ENCODE peak calls at places on chromosomes 7 and 10, in eight cellular contexts. K is nucleus accumbens; G is NCI-H1436; N is stimulated activated CD4-positive, alpha-beta T cell treated with anti-CD3 and anti-CD28 coated beads, Interleukin-4, amount 100 ng/mL, for 24 hours; I is left ventricle myocardium inferior; L is HFFc6; U is amniotic stem cell; B is SW 1271. X is an unnamed sample.

GRCh38 chr7:1851731-1852531 is 181.9 kb downstream of the ELFN1 start:
- DNase-seq in I (no peak), G (no peak), U (no peak), B (no peak), K (no peak), N (no peak), L (no peak), X (no peak)

GRCh38 chr10:69885379-69886156 is 83.9 kb downstream of the COL13A1 start:
- DNase-seq in K (no peak), U (no peak), N (no peak), B (peak; percentile 7), G (no peak), I (no peak), L (no peak), X (no peak)

GRCh38 chr7:55132890-55133551 is 114.2 kb downstream of the EGFR start:
- DNase-seq in L (peak; percentile 100), I (no peak), K (no peak), N (peak; percentile 27), B (peak; percentile 98), U (peak; percentile 92), G (no peak), X (peak; percentile 96)

GRCh38 chr10:76576276-76576962 is 1061.2 kb downstream of the KCNMA1 start:
- DNase-seq in B (no peak), K (no peak), L (peak; percentile 76), I (peak; percentile 31), G (no peak), N (no peak), U (peak; percentile 37), X (peak; percentile 65)

GRCh38 chr10:125882596-125882995 is 1.5 kb upstream of the DHX32 start:
- DNase-seq in K (no peak), L (no peak), U (no peak), N (no peak), G (no peak), B (no peak), I (no peak), X (no peak)

GRCh38 chr7:85659364-85659763 is 472.5 kb upstream of the SEMA3D start:
- DNase-seq in K (no peak), N (no peak), B (no peak), U (no peak), G (no peak), L (no peak), I (no peak), X (no peak)

GRCh38 chr7:106223156-106223555 is 61.6 kb downstream of the NAMPT start:
- DNase-seq in I (no peak), N (no peak), K (no peak), U (no peak), G (no peak), B (no peak), L (no peak), X (no peak)

GRCh38 chr7:64887756-64888508 is 15.1 kb upstream of the ZNF273 start:
- DNase-seq in I (no peak), U (no peak), B (no peak), N (peak; percentile 38), G (peak; percentile 19), L (no peak), K (peak; percentile 39), X (no peak)

GRCh38 chr10:58856508-58857240 is 319.8 kb upstream of the PHYHIPL start:
- DNase-seq in U (peak; percentile 62), G (no peak), I (no peak), K (no peak), N (no peak), L (peak; percentile 94), B (peak; percentile 83), X (peak; percentile 94)

X was measured in AG09309.